ENCODE peak calls at places on chromosome 7, in seven cellular contexts. E is GM23338, P is GM12865, K is bronchial epithelial cell, V is fibroblast of mammary gland, S is SK-N-SH, B is A549. G is an unnamed sample.

GRCh38 chr7:42429339-42429738 is 192.3 kb upstream of the GLI3 start:
- DNase-seq in E (no peak), P (no peak), K (no peak), V (no peak), S (no peak), B (no peak), G (no peak)

GRCh38 chr7:10940748-10941358 is 32.8 kb upstream of the PHF14 start:
- DNase-seq in E (no peak), P (peak), K (peak), V (no peak), S (peak), B (no peak), G (no peak)

GRCh38 chr7:35647171-35647574 is 47.8 kb downstream of the HERPUD2 start:
- DNase-seq in E (peak), P (peak), K (no peak), V (peak), S (peak), B (no peak), G (no peak)

GRCh38 chr7:44104880-44105771 is 981 bp downstream of the AEBP1 start:
- DNase-seq in E (peak), P (no peak), K (peak), V (peak), S (peak), B (no peak), G (peak)

GRCh38 chr7:140121321-140121720 is 55.5 kb downstream of the KDM7A start:
- DNase-seq in E (no peak), P (no peak), K (no peak), V (no peak), S (no peak), B (no peak), G (no peak)

GRCh38 chr7:51256244-51256781 is 60.3 kb downstream of the COBL start:
- DNase-seq in E (no peak), P (no peak), K (no peak), V (no peak), S (no peak), B (no peak), G (no peak)

GRCh38 chr7:22854158-22855048 is 31.8 kb upstream of the TOMM7 start:
- DNase-seq in E (peak), P (peak), K (peak), V (peak), S (peak), B (peak), G (peak)

GRCh38 chr7:1250901-1251300 is 18.2 kb downstream of the UNCX start:
- DNase-seq in E (no peak), P (no peak), K (no peak), V (no peak), S (no peak), B (no peak), G (no peak)

GRCh38 chr7:152145853-152146466 is 120.5 kb downstream of the GALNT11 start:
- DNase-seq in E (peak), P (peak), K (peak), V (peak), S (peak), B (peak), G (peak)

GRCh38 chr7:131111-132094 is 61.0 kb upstream of the FAM20C start:
- DNase-seq in E (no peak), P (no peak), K (no peak), V (peak), S (no peak), B (no peak), G (no peak)

DNA sequence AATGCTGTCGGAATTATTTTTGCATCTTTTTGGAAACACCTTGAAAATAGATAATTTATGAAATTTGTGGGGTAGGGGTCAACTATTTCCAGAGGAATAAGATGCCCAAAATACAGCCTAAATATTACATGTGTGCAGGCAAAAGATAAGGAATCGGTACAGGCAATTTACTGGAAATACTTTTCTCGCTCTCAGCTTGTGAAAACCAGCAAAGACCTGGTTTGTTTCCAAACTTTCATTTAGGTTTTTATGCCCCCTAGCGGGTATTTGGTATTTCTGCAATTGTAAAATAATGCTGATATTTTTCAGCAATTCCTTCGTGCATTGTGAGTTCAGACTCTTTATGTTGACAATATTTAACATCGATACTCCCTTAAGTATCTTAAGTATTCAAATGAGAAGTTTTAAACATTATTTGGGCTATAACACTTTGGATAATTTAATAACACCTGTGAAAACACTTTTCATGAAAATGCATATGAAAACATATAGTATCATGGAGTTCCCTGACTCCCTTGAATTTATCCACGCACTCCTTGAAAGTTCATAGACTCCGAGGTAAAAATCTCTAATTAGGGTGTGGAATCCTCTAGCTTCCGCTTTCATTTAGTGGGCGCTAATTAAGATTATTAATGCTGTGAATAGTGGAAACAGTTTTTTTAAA is 132.4 kb downstream of the TSPAN12 start:
- DNase-seq in E (peak), P (peak), K (peak), V (peak), S (peak), B (peak), G (peak)
- H3K4me3 ChIP-seq in E (no peak), P (no peak), K (no peak), V (no peak), S (no peak), B (no peak), G (no peak)

GRCh38 chr7:123594813-123595241 is 6.8 kb upstream of the ASB15 start:
- DNase-seq in E (peak), P (no peak), K (peak), V (no peak), S (no peak), B (no peak), G (peak)
- TF ChIP-seq CTCF in E (no peak), P (no peak), K (no peak), V (no peak), S (no peak), B (no peak), G (no peak)

GRCh38 chr7:39633563-39634550 is 10.5 kb downstream of the RALA start:
- DNase-seq in E (no peak), P (peak), K (no peak), V (peak), S (no peak), B (no peak), G (no peak)
- H3K4me3 ChIP-seq in E (no peak), P (no peak), K (no peak), V (no peak), S (no peak), B (no peak), G (no peak)

GRCh38 chr7:33673029-33673700 is 232.2 kb upstream of the BMPER start:
- DNase-seq in E (peak), P (no peak), K (no peak), V (no peak), S (no peak), B (no peak), G (no peak)
- TF ChIP-seq CTCF in E (peak), P (no peak), K (peak), V (no peak), S (peak), B (no peak), G (no peak)

DNA sequence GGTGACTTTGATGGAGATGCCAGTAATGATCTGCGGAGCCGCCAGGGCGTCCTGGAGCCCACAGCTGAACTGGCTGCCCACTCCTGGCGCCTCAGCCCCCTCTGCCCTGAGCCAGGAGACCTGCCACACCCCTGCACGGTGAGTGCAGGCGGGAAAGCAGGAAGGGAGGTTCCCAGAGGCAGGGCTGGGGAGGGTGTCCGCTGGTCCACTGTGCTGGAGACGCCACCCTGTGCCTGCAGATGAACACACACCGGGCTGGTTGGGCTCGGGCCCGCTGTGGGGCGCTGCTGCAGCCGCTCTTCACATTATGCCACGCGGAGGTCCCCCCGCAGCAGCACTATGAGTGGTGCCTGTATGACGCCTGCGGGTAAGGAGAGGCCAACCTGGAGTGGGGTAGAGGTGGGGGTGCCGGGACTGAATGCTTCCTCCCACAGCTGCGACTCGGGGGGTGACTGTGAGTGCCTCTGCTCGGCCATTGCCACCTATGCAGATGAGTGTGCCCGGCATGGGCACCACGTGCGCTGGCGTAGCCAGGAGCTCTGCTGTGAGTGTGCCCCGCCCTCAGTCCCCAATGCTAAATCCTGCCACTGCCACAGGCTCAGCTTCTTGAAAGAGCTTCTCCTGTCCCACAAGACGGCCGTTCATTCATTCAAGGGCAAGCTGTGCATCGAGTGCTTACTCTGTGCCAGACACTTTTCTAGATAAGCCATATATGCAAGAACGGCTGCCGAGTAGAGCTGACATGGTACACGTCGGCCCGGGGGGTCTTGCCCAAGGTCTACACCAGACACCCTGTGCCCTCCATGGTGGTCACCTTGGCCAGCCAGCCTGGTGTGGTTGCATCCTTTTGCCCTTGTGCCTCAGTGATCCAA is 14.3 kb upstream of the ZNF467 start:
- DNase-seq in E (peak), P (no peak), K (no peak), V (no peak), S (peak), B (peak), G (no peak)
- H3K4me3 ChIP-seq in E (no peak), P (no peak), K (no peak), V (no peak), S (no peak), B (no peak), G (no peak)

GRCh38 chr7:85554294-85554877 is 367.5 kb upstream of the SEMA3D start:
- DNase-seq in E (peak), P (peak), K (peak), V (peak), S (peak), B (peak), G (peak)
- TF ChIP-seq CTCF in E (peak), P (peak), K (peak), V (peak), S (peak), B (peak), G (peak)

GRCh38 chr7:159027803-159028455 is 116.7 kb downstream of the VIPR2 start:
- DNase-seq in E (no peak), P (no peak), K (peak), V (peak), S (no peak), B (no peak), G (peak)
- H3K4me3 ChIP-seq in E (no peak), P (no peak), K (peak), V (no peak), S (no peak), B (no peak), G (no peak)

GRCh38 chr7:96088579-96088978 is 233.3 kb downstream of the SLC25A13 start:
- DNase-seq in E (no peak), P (no peak), K (peak), V (no peak), S (no peak), B (peak), G (no peak)

GRCh38 chr7:96084880-96085551 is 236.9 kb downstream of the SLC25A13 start:
- DNase-seq in E (no peak), P (no peak), K (peak), V (peak), S (no peak), B (peak), G (peak)

GRCh38 chr7:96089511-96089910 is 232.4 kb downstream of the SLC25A13 start:
- DNase-seq in E (no peak), P (no peak), K (no peak), V (no peak), S (no peak), B (no peak), G (no peak)

GRCh38 chr7:96090756-96091155 is 231.1 kb downstream of the SLC25A13 start:
- DNase-seq in E (no peak), P (no peak), K (no peak), V (no peak), S (no peak), B (no peak), G (no peak)

GRCh38 chr7:96085953-96086352 is 235.9 kb downstream of the SLC25A13 start:
- DNase-seq in E (no peak), P (no peak), K (no peak), V (no peak), S (no peak), B (no peak), G (no peak)
- TF ChIP-seq CTCF in E (no peak), P (no peak), K (no peak), V (no peak), S (no peak), B (no peak), G (no peak)

GRCh38 chr7:32916006-32916405 is 24.4 kb upstream of the KBTBD2 start:
- DNase-seq in E (no peak), P (no peak), K (no peak), V (no peak), S (no peak), B (no peak), G (no peak)

GRCh38 chr7:32910195-32910594 is 18.6 kb upstream of the KBTBD2 start:
- DNase-seq in E (no peak), P (no peak), K (no peak), V (no peak), S (no peak), B (no peak), G (no peak)

GRCh38 chr7:32915041-32915536 is 23.5 kb upstream of the KBTBD2 start:
- DNase-seq in E (no peak), P (no peak), K (no peak), V (no peak), S (no peak), B (no peak), G (no peak)

GRCh38 chr7:32914186-32914585 is 22.6 kb upstream of the KBTBD2 start:
- DNase-seq in E (no peak), P (no peak), K (no peak), V (peak), S (no peak), B (peak), G (no peak)
- H3K4me3 ChIP-seq in E (no peak), P (no peak), K (no peak), V (no peak), S (no peak), B (no peak), G (no peak)

DNA sequence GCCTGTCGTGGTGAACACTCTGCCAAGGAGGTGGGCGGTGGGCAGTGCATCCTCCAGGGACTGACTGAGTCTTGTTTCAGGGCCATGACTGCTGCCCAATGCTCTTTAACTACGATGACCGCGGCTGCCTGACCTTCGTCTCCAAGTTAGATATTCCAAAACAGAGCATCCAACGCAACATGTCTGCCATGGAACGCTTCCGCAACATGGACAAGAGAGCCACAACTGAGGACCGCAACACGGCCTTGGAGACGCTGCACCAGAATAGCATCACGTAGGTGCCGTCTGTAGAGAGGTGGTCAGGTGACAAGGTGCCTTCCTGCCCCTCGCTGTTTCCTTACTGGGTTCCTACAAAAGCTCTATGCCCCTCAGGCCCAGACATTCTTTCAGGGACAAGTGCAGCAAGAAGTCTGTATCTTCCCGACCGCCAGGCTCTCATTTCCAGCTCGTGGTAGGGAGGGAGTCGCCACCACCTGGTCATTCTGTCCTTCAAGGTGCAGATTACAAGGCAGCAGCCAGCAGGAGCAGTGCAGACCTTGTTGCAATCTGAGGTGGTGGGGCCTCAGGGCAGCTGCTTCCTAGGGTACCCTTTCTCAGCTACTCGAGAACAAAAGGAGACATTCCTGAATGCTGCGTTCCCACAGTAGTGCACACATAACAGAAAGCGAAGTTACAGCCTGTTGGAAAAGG is 14.9 kb upstream of the ARPC1B start:
- DNase-seq in E (peak), P (no peak), K (no peak), V (no peak), S (no peak), B (no peak), G (no peak)
- TF ChIP-seq CTCF in E (no peak), P (no peak), K (no peak), V (no peak), S (no peak), B (no peak), G (no peak)